ENCODE peak calls at places on chromosomes 6 and 20, in eight cellular contexts. C, H, P, Z, G, O, Q and W are unnamed samples.
A peak's percentile ranks its signal among the peaks of the same experiment; 100 is the strongest.

GRCh38 chr6:79586548-79586947 is 44.6 kb upstream of the SH3BGRL2 start:
- DNase-seq in C (no peak), H (peak; percentile 57), P (peak; percentile 15), Z (no peak), G (peak; percentile 52), O (no peak), Q (no peak), W (no peak)

GRCh38 chr6:13694562-13694961 is 17.1 kb downstream of the RANBP9 start:
- DNase-seq in C (no peak), H (no peak), P (no peak), Z (no peak), G (no peak), O (no peak), Q (no peak), W (no peak)

GRCh38 chr20:63829943-63830820 is 882 bp downstream of the ZBTB46 start:
- DNase-seq in C (peak; percentile 58), H (no peak), P (no peak), Z (no peak), G (peak; percentile 78), O (no peak), Q (no peak), W (no peak)

GRCh38 chr6:20403766-20404640 is 2.3 kb downstream of the E2F3 start:
- DNase-seq in C (no peak), H (peak; percentile 52), P (peak; percentile 16), Z (no peak), G (peak; percentile 66), O (peak; percentile 72), Q (peak; percentile 22), W (peak; percentile 34)

GRCh38 chr20:11271319-11271718 is 597.5 kb upstream of the JAG1 start:
- DNase-seq in C (no peak), H (peak; percentile 30), P (peak; percentile 44), Z (no peak), G (peak; percentile 11), O (peak; percentile 66), Q (no peak), W (no peak)

GRCh38 chr6:112029045-112029822 is 24.7 kb upstream of the CCN6 start:
- DNase-seq in C (peak; percentile 57), H (peak; percentile 68), P (peak; percentile 22), Z (no peak), G (peak; percentile 39), O (peak; percentile 86), Q (peak; percentile 60), W (peak; percentile 76)

GRCh38 chr6:163313981-163314380 is 100.5 kb upstream of the QKI start:
- DNase-seq in C (no peak), H (no peak), P (no peak), Z (no peak), G (no peak), O (no peak), Q (no peak), W (no peak)

GRCh38 chr6:79396625-79397024 is 140.6 kb downstream of the LCA5 start:
- DNase-seq in C (no peak), H (no peak), P (no peak), Z (no peak), G (no peak), O (no peak), Q (no peak), W (no peak)

GRCh38 chr6:143513410-143513809 is 1.9 kb upstream of the FUCA2 start:
- DNase-seq in C (no peak), H (peak; percentile 38), P (no peak), Z (no peak), G (peak; percentile 23), O (peak; percentile 87), Q (peak; percentile 65), W (peak; percentile 44)

GRCh38 chr6:33201935-33202334 is 1.3 kb downstream of the SLC39A7 start:
- DNase-seq in C (no peak), H (no peak), P (no peak), Z (no peak), G (no peak), O (no peak), Q (no peak), W (no peak)

GRCh38 chr6:108958900-108959770 is 110.9 kb downstream of the ARMC2 start:
- DNase-seq in C (no peak), H (no peak), P (no peak), Z (no peak), G (no peak), O (no peak), Q (no peak), W (no peak)

GRCh38 chr20:53866787-53867740 is 203.3 kb downstream of the BCAS1 start:
- DNase-seq in C (no peak), H (peak; percentile 82), P (no peak), Z (no peak), G (no peak), O (no peak), Q (no peak), W (no peak)

GRCh38 chr20:20450461-20451027 is 82.6 kb downstream of the INSM1 start:
- DNase-seq in C (no peak), H (no peak), P (no peak), Z (no peak), G (peak; percentile 53), O (no peak), Q (no peak), W (peak; percentile 52)

GRCh38 chr6:136084403-136084802 is 165.7 kb downstream of the MTFR2 start:
- DNase-seq in C (no peak), H (no peak), P (no peak), Z (no peak), G (no peak), O (no peak), Q (no peak), W (no peak)

GRCh38 chr20:45976132-45976531 is 4.1 kb upstream of the ZNF335 start:
- DNase-seq in C (no peak), H (no peak), P (no peak), Z (no peak), G (no peak), O (no peak), Q (no peak), W (no peak)

GRCh38 chr20:1660263-1660662 is 2.7 kb upstream of the SIRPG start:
- DNase-seq in C (no peak), H (no peak), P (no peak), Z (no peak), G (no peak), O (no peak), Q (no peak), W (no peak)

GRCh38 chr6:13044390-13044789 is 283.9 kb downstream of the TBC1D7 start:
- DNase-seq in C (no peak), H (peak; percentile 5), P (peak; percentile 2), Z (no peak), G (no peak), O (peak; percentile 50), Q (no peak), W (no peak)

GRCh38 chr6:32790306-32790705 is 26.5 kb downstream of the HLA-DOB start:
- DNase-seq in C (no peak), H (peak; percentile 59), P (no peak), Z (no peak), G (no peak), O (no peak), Q (no peak), W (no peak)

GRCh38 chr6:142324111-142324510 is 22.3 kb downstream of the ADGRG6 start:
- DNase-seq in C (no peak), H (no peak), P (no peak), Z (no peak), G (no peak), O (no peak), Q (no peak), W (no peak)

GRCh38 chr20:47795214-47795667 is 10.0 kb upstream of the SULF2 start:
- DNase-seq in C (no peak), H (no peak), P (no peak), Z (no peak), G (no peak), O (no peak), Q (no peak), W (no peak)

GRCh38 chr6:130159876-130160415 is 62.8 kb downstream of the SAMD3 start:
- DNase-seq in C (no peak), H (no peak), P (no peak), Z (no peak), G (no peak), O (no peak), Q (no peak), W (no peak)

DNA sequence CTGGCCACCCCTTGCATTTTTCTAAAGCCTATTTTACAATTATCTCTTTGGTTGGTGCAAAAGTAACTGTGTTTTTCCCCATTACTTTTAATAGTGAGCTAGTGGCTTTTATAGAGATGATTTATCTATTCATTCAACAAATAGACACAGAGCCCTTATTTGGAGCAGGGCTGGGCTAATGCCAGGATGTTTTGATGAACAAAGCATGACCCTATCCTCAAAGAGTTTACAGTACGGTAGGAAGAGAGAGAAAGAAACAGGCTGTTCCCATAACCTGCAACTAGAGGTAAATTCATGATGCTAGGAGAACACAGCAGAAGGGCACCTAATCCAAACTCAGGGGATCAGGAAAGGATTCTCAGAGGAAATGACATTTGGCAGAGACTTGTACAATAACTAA is 37.3 kb upstream of the UST start:
- DNase-seq in C (no peak), H (no peak), P (no peak), Z (no peak), G (no peak), O (no peak), Q (no peak), W (no peak)
- TF ChIP-seq EP300 in C (no peak), H (no peak), P (no peak), Z (no peak), G (no peak), O (no peak), Q (no peak), W (no peak)

DNA sequence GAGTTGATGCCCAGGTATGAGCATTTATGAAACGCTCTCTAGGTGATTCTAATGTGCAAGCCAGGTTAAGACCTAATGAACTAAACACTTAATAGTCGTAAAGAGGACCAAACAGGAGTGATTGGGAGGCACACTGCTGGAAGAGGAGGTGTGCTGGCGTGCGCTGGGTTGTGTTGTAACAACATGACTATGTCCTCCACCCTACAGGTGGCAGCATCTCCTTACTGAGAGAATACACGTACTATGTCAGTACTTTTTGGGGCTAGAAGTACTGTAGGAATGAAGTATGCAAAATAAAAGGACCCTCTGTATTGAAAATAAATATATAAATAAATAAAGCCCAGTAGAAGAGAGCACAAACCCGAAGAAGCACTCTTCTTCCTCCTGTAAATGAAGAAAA is 11.9 kb downstream of the C6orf89 start:
- DNase-seq in C (no peak), H (peak; percentile 23), P (no peak), Z (no peak), G (peak; percentile 14), O (no peak), Q (no peak), W (no peak)
- TF ChIP-seq CTCF in C (peak; percentile 24), H (peak; percentile 42), P (no peak), Z (peak; percentile 18), G (peak; percentile 40), O (peak; percentile 40), Q (no peak), W (no peak)

GRCh38 chr6:140353536-140353935 is 979.1 kb upstream of the CITED2 start:
- DNase-seq in C (no peak), H (no peak), P (no peak), Z (no peak), G (no peak), O (no peak), Q (no peak), W (no peak)

GRCh38 chr6:140355476-140355875 is 981.0 kb upstream of the CITED2 start:
- DNase-seq in C (no peak), H (no peak), P (no peak), Z (no peak), G (no peak), O (no peak), Q (no peak), W (no peak)

GRCh38 chr6:140354296-140354695 is 979.8 kb upstream of the CITED2 start:
- DNase-seq in C (no peak), H (no peak), P (no peak), Z (no peak), G (no peak), O (no peak), Q (no peak), W (no peak)
- TF ChIP-seq EP300 in C (no peak), H (no peak), P (no peak), Z (no peak), G (no peak), O (no peak), Q (no peak), W (no peak)

GRCh38 chr6:124854338-124854922 is 107.8 kb upstream of the RNF217 start:
- DNase-seq in C (no peak), H (no peak), P (no peak), Z (no peak), G (no peak), O (no peak), Q (no peak), W (no peak)
- TF ChIP-seq CTCF in C (no peak), H (no peak), P (peak; percentile 21), Z (no peak), G (peak; percentile 55), O (no peak), Q (no peak), W (no peak)